ENCODE peak calls at places on chromosomes 13 and 19, in eight cellular contexts. R is fibroblast of lung, F is RWPE2, B is right cardiac atrium, X is endodermal cell, Y is neuronal stem cell, E is GM23338, S is cardiac muscle cell. D is an unnamed sample.
A peak's percentile ranks its signal among the peaks of the same experiment; 100 is the strongest.

GRCh38 chr13:39012608-39013007 is 22.0 kb upstream of the STOML3 start:
- DNase-seq in X (peak; percentile 85), B (no peak), E (peak; percentile 77), Y (no peak), F (no peak), S (no peak), R (no peak), D (peak; percentile 52)

GRCh38 chr19:36686365-36687213 is 823 bp upstream of the ZNF567 start:
- DNase-seq in R (no peak), Y (no peak), X (peak; percentile 52), B (no peak), F (no peak), E (peak; percentile 21), S (peak; percentile 10), D (peak; percentile 19)

GRCh38 chr13:58893396-58893795 is 1261.9 kb downstream of the PCDH17 start:
- DNase-seq in Y (no peak), F (no peak), X (no peak), S (no peak), R (peak; percentile 65), B (no peak), E (no peak), D (no peak)

GRCh38 chr13:110784748-110785147 is 71.2 kb downstream of the ING1 start:
- DNase-seq in X (no peak), R (no peak), S (no peak), E (no peak), F (no peak), B (no peak), Y (no peak), D (no peak)

GRCh38 chr19:33029746-33030303 is 34.9 kb downstream of the RHPN2 start:
- DNase-seq in R (no peak), B (no peak), X (no peak), Y (no peak), E (no peak), S (no peak), F (no peak), D (no peak)

GRCh38 chr13:70034280-70034679 is 73.3 kb upstream of the ATXN8OS start:
- DNase-seq in E (no peak), Y (no peak), X (no peak), B (no peak), F (no peak), R (no peak), S (no peak), D (no peak)

GRCh38 chr13:59673301-59673700 is 490.4 kb downstream of the DIAPH3 start:
- DNase-seq in R (peak; percentile 65), Y (no peak), S (no peak), E (no peak), F (no peak), X (no peak), B (no peak), D (peak; percentile 18)

GRCh38 chr19:28242317-28242927 is 970.5 kb downstream of the UQCRFS1 start:
- DNase-seq in Y (peak; percentile 70), R (peak; percentile 17), X (peak; percentile 81), F (no peak), B (no peak), E (peak; percentile 83), S (peak; percentile 62), D (peak; percentile 67)

GRCh38 chr13:36553501-36553900 is 120.3 kb upstream of the SERTM1 start:
- DNase-seq in B (no peak), E (no peak), F (no peak), S (no peak), X (no peak), Y (no peak), R (no peak), D (no peak)

GRCh38 chr19:49690073-49690655 is 752 bp upstream of the CPT1C start:
- DNase-seq in S (no peak), B (peak; percentile 63), R (no peak), X (no peak), F (no peak), Y (no peak), E (peak; percentile 34), D (peak; percentile 31)

GRCh38 chr19:6032381-6032780 is 54.4 kb upstream of the RANBP3 start:
- DNase-seq in Y (no peak), X (no peak), F (no peak), B (no peak), E (no peak), S (no peak), R (no peak), D (no peak)

GRCh38 chr13:114130708-114131580 is 1.5 kb downstream of the RASA3 start:
- DNase-seq in Y (no peak), S (peak; percentile 57), R (peak; percentile 94), B (peak; percentile 80), E (peak; percentile 78), F (no peak), X (peak; percentile 79), D (peak; percentile 68)

GRCh38 chr19:51181913-51182419 is 39.9 kb downstream of the SIGLEC7 start:
- DNase-seq in Y (no peak), B (peak; percentile 62), X (peak; percentile 88), F (no peak), S (no peak), E (peak; percentile 93), R (no peak), D (peak; percentile 53)

GRCh38 chr19:45247136-45247535 is 1.9 kb upstream of the EXOC3L2 start:
- DNase-seq in S (no peak), B (no peak), E (no peak), Y (no peak), R (no peak), X (no peak), F (no peak), D (no peak)

GRCh38 chr19:10230155-10230903 is 802 bp downstream of the S1PR2 start:
- DNase-seq in X (peak; percentile 87), Y (peak; percentile 64), F (no peak), R (peak; percentile 54), E (peak; percentile 87), S (peak; percentile 76), B (peak; percentile 90), D (peak; percentile 84)

DNA sequence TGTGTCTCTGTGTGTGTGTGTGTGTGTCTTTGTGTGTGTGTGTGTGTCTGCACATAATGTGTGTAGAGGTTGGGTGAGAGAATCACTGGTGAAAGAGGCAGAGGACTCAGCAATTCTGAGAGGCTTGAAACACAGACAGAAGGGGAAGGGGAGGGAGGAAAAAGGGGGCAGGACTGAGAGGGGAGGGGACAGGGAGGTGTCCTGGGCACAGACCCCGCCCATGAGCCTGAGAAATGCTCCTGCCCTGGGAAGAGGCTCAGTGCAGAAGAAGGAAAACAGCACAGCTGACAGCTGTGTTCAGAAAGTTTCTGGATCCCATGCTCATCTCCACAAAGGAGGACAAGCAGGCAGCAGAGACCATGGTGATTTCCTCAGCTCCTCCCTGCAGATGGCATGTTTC is 59.1 kb upstream of the CEACAM8 start:
- DNase-seq in B (no peak), Y (no peak), X (no peak), S (no peak), F (no peak), E (peak; percentile 22), R (no peak), D (no peak)
- H3K27me3 ChIP-seq in B (no peaks in the 10 kb centered on the region), Y (no peaks in the 10 kb centered on the region), X (no peaks in the 10 kb centered on the region), S (no peaks in the 10 kb centered on the region), F (no peaks in the 10 kb centered on the region), E (no peaks in the 10 kb centered on the region), R (no peaks in the 10 kb centered on the region), D (no peaks in the 10 kb centered on the region)

GRCh38 chr19:38705197-38706019 is 38.9 kb downstream of the CAPN12 start:
- DNase-seq in Y (no peak), R (no peak), E (no peak), F (no peak), S (no peak), X (no peak), B (peak; percentile 89), D (no peak)
- H3K4me1 ChIP-seq in Y (peaks cover 7% of the 10 kb centered on the region), R (peaks cover 38% of the 10 kb centered on the region), E (no peaks in the 10 kb centered on the region), F (no peaks in the 10 kb centered on the region), S (no peaks in the 10 kb centered on the region), X (no peaks in the 10 kb centered on the region), B (peaks cover 44% of the 10 kb centered on the region), D (no peaks in the 10 kb centered on the region)

DNA sequence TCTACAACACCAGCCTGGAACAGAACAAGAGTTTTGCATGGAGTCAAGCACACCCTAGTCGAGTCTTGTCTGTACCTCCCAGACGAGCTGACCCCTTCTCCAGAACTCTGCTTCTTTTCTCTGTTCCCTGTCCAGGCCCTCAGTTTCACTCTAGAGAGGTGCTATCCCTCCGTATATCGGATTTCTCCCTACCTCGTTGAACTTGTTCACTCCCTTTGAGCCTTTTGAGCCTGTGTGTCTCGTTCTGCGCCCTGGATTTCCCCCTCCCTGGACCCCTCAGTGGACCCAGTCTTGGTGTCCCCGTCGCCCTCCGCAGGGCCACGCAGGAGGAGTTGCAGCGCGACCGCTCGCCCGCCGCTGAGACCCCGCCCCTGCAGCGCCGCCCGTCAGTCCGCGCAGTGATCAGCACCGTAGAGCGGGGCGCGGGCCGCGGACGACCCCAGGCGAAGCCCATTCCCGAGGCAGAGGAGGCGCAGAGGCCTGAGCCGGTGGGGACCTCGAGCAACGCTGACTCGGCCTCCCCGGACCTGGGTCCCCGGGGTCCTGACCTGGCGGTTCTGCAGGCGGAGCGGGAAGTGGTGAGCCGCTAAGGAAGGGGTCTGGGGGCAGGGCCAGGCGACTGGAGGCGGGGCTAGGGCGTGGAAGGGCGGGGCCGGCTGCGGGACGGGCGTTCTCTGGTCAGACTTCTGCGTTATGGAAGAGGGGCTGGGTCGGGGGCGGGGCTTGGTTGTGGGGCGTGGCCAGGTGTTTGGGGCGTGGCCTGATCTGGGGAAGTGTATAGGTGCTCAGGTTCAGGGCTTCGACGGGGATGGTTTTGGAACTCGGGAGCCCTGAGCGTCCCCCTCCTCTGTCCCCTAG is 5.5 kb downstream of the EPS8L1 start:
- DNase-seq in Y (no peak), F (peak; percentile 88), R (peak; percentile 45), S (peak; percentile 80), B (peak; percentile 88), X (peak; percentile 100), E (peak; percentile 92), D (peak; percentile 85)
- H3K27me3 ChIP-seq in Y (peaks cover 55% of the 10 kb centered on the region), F (no peaks in the 10 kb centered on the region), R (peaks cover 31% of the 10 kb centered on the region), S (peaks cover 74% of the 10 kb centered on the region), B (no peaks in the 10 kb centered on the region), X (peaks cover 60% of the 10 kb centered on the region), E (peaks cover 39% of the 10 kb centered on the region), D (peaks cover 93% of the 10 kb centered on the region)

GRCh38 chr19:3100747-3101730 is 6.9 kb downstream of the GNA11 start:
- DNase-seq in F (no peak), B (no peak), E (no peak), R (no peak), Y (no peak), X (no peak), S (no peak), D (no peak)
- H3K4me1 ChIP-seq in F (peaks cover 17% of the 10 kb centered on the region), B (peaks cover 16% of the 10 kb centered on the region), E (peaks cover 6% of the 10 kb centered on the region), R (peaks cover 15% of the 10 kb centered on the region), Y (peaks cover 6% of the 10 kb centered on the region), X (peaks cover 6% of the 10 kb centered on the region), S (peaks cover 14% of the 10 kb centered on the region), D (peaks cover 6% of the 10 kb centered on the region)

GRCh38 chr13:27966641-27967202 is 2.4 kb downstream of the CDX2 start:
- DNase-seq in X (peak; percentile 90), S (no peak), Y (no peak), E (peak; percentile 82), B (no peak), R (no peak), F (no peak), D (peak; percentile 51)

GRCh38 chr13:27967203-27967735 is 1.8 kb downstream of the CDX2 start:
- DNase-seq in R (no peak), E (peak; percentile 40), S (no peak), B (no peak), Y (no peak), F (no peak), X (no peak), D (no peak)

GRCh38 chr13:27964741-27965323 is 4.3 kb downstream of the CDX2 start:
- DNase-seq in Y (no peak), S (no peak), R (no peak), X (peak; percentile 61), F (no peak), E (no peak), B (no peak), D (no peak)

GRCh38 chr13:27965343-27965739 is 3.8 kb downstream of the CDX2 start:
- DNase-seq in S (no peak), X (peak; percentile 71), Y (no peak), R (no peak), B (no peak), E (peak; percentile 52), F (no peak), D (no peak)

GRCh38 chr13:27965740-27966640 is 3.1 kb downstream of the CDX2 start:
- DNase-seq in R (no peak), S (no peak), Y (no peak), B (no peak), E (peak; percentile 93), X (peak; percentile 92), F (no peak), D (peak; percentile 87)
- H3K27me3 ChIP-seq in R (peaks cover 69% of the 10 kb centered on the region), S (peaks cover 100% of the 10 kb centered on the region), Y (peaks cover 100% of the 10 kb centered on the region), B (no peaks in the 10 kb centered on the region), E (peaks cover 100% of the 10 kb centered on the region), X (peaks cover 100% of the 10 kb centered on the region), F (peaks cover 92% of the 10 kb centered on the region), D (peaks cover 100% of the 10 kb centered on the region)